ENCODE peak calls at places on chromosomes 7 and 10, in four cellular contexts. H is mesendoderm, R is neuronal stem cell, S is mesenchymal stem cell. Y is an unnamed sample.

GRCh38 chr7:7220821-7221220 is 38.5 kb downstream of the C1GALT1 start:
- DNase-seq in H (no peak), R (no peak), S (peak; percentile 77), Y (no peak)

GRCh38 chr10:94902570-94902969 is 35.9 kb upstream of the CYP2C9 start:
- DNase-seq in H (no peak), R (no peak), S (no peak), Y (no peak)

GRCh38 chr7:124089621-124090020 is 56.8 kb upstream of the TMEM229A start:
- DNase-seq in H (no peak), R (no peak), S (no peak), Y (no peak)

GRCh38 chr7:8042796-8043535 is 74.4 kb downstream of the GLCCI1 start:
- DNase-seq in H (no peak), R (no peak), S (no peak), Y (peak; percentile 80)

GRCh38 chr7:116851175-116851574 is 11.2 kb upstream of the CAPZA2 start:
- DNase-seq in H (no peak), R (no peak), S (no peak), Y (no peak)

GRCh38 chr7:27693794-27694193 is 31.1 kb upstream of the HIBADH start:
- DNase-seq in H (peak; percentile 18), R (no peak), S (peak; percentile 21), Y (peak; percentile 31)

GRCh38 chr7:126026421-126027088 is 1096.9 kb upstream of the POT1 start:
- DNase-seq in H (peak; percentile 14), R (peak; percentile 29), S (no peak), Y (no peak)

GRCh38 chr10:28558923-28559508 is 26.1 kb downstream of the WAC start:
- DNase-seq in H (no peak), R (no peak), S (no peak), Y (peak; percentile 27)

GRCh38 chr10:62199584-62199983 is 69.1 kb downstream of the RTKN2 start:
- DNase-seq in H (no peak), R (no peak), S (no peak), Y (no peak)

GRCh38 chr7:132019718-132020117 is 463.3 kb upstream of the PODXL start:
- DNase-seq in H (no peak), R (no peak), S (no peak), Y (no peak)

GRCh38 chr7:1046722-1047679 is 2.7 kb downstream of the GPR146 start:
- DNase-seq in H (no peak), R (no peak), S (no peak), Y (no peak)

GRCh38 chr7:120792861-120793130 is 65.1 kb downstream of the TSPAN12 start:
- DNase-seq in H (no peak), R (no peak), S (no peak), Y (no peak)

GRCh38 chr10:104076743-104077160 is 8.9 kb downstream of the COL17A1 start:
- DNase-seq in H (peak; percentile 81), R (peak; percentile 70), S (no peak), Y (peak; percentile 16)

GRCh38 chr7:95545007-95545615 is 51.2 kb downstream of the PDK4 start:
- DNase-seq in H (peak; percentile 67), R (no peak), S (peak; percentile 77), Y (peak; percentile 65)

GRCh38 chr10:25047902-25048301 is 31.5 kb downstream of the THNSL1 start:
- DNase-seq in H (no peak), R (no peak), S (peak; percentile 3), Y (peak; percentile 66)

GRCh38 chr10:88702848-88703597 is 3.0 kb upstream of the LIPK start:
- DNase-seq in H (peak; percentile 94), R (no peak), S (no peak), Y (peak; percentile 35)

GRCh38 chr10:43377393-43377883 is 6.0 kb downstream of the FXYD4 start:
- DNase-seq in H (peak; percentile 82), R (no peak), S (no peak), Y (no peak)

GRCh38 chr10:543862-544822 is 145.3 kb downstream of the DIP2C start:
- DNase-seq in H (peak; percentile 13), R (no peak), S (no peak), Y (no peak)

GRCh38 chr7:155360495-155361362 is 63.1 kb downstream of the INSIG1 start:
- DNase-seq in H (no peak), R (no peak), S (no peak), Y (no peak)

GRCh38 chr7:73893342-73894101 is 32.6 kb downstream of the TMEM270 start:
- DNase-seq in H (no peak), R (no peak), S (no peak), Y (peak; percentile 29)

GRCh38 chr7:139482662-139483466 is 609 bp downstream of the KLRG2 start:
- DNase-seq in H (peak; percentile 72), R (peak; percentile 31), S (peak; percentile 17), Y (no peak)

GRCh38 chr10:92573091-92573797 is 649 bp downstream of the IDE start:
- DNase-seq in H (peak; percentile 68), R (peak; percentile 9), S (peak; percentile 68), Y (peak; percentile 36)

GRCh38 chr10:63801139-63801538 is 279.9 kb downstream of the REEP3 start:
- DNase-seq in H (no peak), R (no peak), S (no peak), Y (no peak)

DNA sequence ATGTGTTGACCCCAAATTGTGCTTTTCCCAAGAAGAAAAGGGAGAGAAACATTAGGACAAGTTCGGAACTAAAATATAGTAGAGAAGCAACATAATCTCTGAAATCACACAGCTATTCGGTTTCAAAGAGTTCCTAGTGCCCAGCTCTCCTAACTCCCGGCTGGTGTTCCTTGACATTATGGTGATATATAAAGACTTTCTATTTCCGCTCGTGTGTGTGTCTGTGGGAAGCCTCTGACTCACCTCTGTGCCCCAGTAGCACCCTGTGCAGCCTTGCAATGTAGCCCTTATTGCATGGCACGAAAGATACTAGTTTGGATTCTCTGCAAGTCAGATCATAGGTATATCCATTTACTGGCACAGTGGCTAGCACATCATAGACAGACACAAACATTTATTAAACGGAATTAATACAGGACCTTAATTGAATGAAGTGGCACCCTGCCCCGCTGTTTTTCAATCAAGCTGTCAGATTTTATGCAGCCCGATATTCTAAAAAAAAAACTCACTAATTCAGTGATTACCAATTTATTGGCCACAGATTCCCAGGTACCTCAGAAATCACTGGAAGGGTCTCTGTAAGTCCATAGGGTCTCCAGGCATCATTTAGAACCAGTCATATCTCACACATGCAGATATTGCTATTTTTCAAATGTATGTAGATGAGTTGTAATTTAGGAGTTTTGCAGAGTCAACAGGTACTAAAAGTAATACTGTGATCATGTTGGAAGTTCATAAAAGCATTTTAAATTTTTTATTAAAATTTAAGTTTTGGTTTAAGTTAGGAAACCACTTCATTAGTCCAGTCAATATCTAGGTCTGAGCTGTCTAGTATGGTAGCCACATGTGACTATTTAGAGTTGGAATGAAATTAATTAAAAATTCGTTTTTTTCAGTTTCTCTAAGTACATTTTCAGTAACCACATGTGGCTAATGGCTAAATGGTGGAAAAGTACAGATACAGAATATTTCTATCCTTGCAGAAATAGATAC is 43.3 kb downstream of the SFTPD start:
- DNase-seq in H (peak; percentile 12), R (no peak), S (peak; percentile 62), Y (peak; percentile 12)
- H2BK120ac ChIP-seq in H (no peak overlapping the region), R (no peak overlapping the region), S (peak overlapping the region; percentile 4), Y (no peak overlapping the region)

GRCh38 chr10:123781324-123781900 is 110.2 kb downstream of the CPXM2 start:
- DNase-seq in H (no peak), R (no peak), S (no peak), Y (no peak)
- H2BK120ac ChIP-seq in H (no peak overlapping the region), R (no peak overlapping the region), S (no peak overlapping the region), Y (no peak overlapping the region)

GRCh38 chr7:134902058-134902457 is 84.2 kb upstream of the AGBL3 start:
- DNase-seq in H (no peak), R (no peak), S (no peak), Y (no peak)

GRCh38 chr7:134900430-134900876 is 85.9 kb upstream of the AGBL3 start:
- DNase-seq in H (no peak), R (no peak), S (no peak), Y (no peak)

GRCh38 chr7:134901389-134902020 is 84.8 kb upstream of the AGBL3 start:
- DNase-seq in H (no peak), R (no peak), S (no peak), Y (no peak)

GRCh38 chr7:134897936-134898335 is 88.4 kb upstream of the AGBL3 start:
- DNase-seq in H (no peak), R (no peak), S (no peak), Y (no peak)

DNA sequence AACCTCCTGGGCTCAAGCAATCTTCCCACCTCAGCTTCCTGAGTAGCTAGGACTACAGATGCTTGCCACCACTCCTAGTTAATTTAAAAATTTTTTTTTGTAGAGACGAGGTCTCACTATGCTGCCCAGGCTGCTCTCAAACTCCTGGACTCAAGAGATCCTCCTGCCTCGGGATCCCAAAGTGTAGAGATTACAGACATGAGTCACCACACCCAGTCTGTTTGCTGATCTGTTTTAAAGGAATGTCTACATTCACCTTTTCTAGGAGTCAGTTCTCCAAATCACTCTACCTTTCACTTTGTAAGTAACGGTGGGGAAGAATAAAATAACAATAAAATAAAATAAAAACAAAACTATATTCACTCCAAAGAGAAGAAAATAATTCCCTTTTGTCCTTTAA is 86.6 kb upstream of the AGBL3 start:
- DNase-seq in H (peak; percentile 82), R (no peak), S (peak; percentile 65), Y (peak; percentile 68)
- H2BK120ac ChIP-seq in H (no peak overlapping the region), R (no peak overlapping the region), S (no peak overlapping the region), Y (no peak overlapping the region)

GRCh38 chr7:150403376-150404171 is 24.4 kb downstream of the ZNF775 start:
- DNase-seq in H (no peak), R (no peak), S (no peak), Y (no peak)
- H2BK120ac ChIP-seq in H (no peak overlapping the region), R (no peak overlapping the region), S (no peak overlapping the region), Y (no peak overlapping the region)

GRCh38 chr10:114367041-114367675 is 37.1 kb downstream of the AFAP1L2 start:
- DNase-seq in H (no peak), R (no peak), S (peak; percentile 90), Y (no peak)

GRCh38 chr10:114372179-114372578 is 32.1 kb downstream of the AFAP1L2 start:
- DNase-seq in H (no peak), R (no peak), S (no peak), Y (no peak)

GRCh38 chr10:114367676-114368391 is 36.5 kb downstream of the AFAP1L2 start:
- DNase-seq in H (no peak), R (no peak), S (peak; percentile 90), Y (no peak)

GRCh38 chr10:114370993-114371392 is 33.3 kb downstream of the AFAP1L2 start:
- DNase-seq in H (no peak), R (no peak), S (no peak), Y (no peak)

GRCh38 chr10:114370199-114370598 is 34.1 kb downstream of the AFAP1L2 start:
- DNase-seq in H (no peak), R (no peak), S (no peak), Y (no peak)
- H2BK120ac ChIP-seq in H (no peak overlapping the region), R (no peak overlapping the region), S (no peak overlapping the region), Y (no peak overlapping the region)